ENCODE peak calls at places on chromosomes 11 and 22, in ten cellular contexts. W is RCC 7860; K is kidney; E is Peyer's patch; G is IMR-90; B is stimulated activated CD4-positive, alpha-beta T cell treated with anti-CD3 and anti-CD28 coated beads, Interleukin-2, amount 100 ng/mL, for 48 hours; N is NCI-H2029; R is SHP77; V is suprapubic skin; L is uterus. A is an unnamed sample.
A peak's percentile ranks its signal among the peaks of the same experiment; 100 is the strongest.

GRCh38 chr11:69880041-69880802 is 61.0 kb upstream of the FGF3 start:
- DNase-seq in W (no peak), R (no peak), G (no peak), E (no peak), N (no peak), B (no peak), V (peak; percentile 57), K (peak; percentile 43), L (no peak), A (no peak)

GRCh38 chr11:60389279-60389910 is 6.9 kb upstream of the MS4A14 start:
- DNase-seq in E (peak; percentile 58), W (no peak), G (no peak), V (no peak), R (no peak), N (no peak), L (no peak), B (no peak), K (no peak), A (no peak)

GRCh38 chr22:49763696-49764095 is 64.0 kb downstream of the BRD1 start:
- DNase-seq in L (no peak), G (no peak), W (no peak), B (no peak), K (peak; percentile 54), R (no peak), E (peak; percentile 32), N (no peak), V (peak; percentile 65), A (no peak)

GRCh38 chr11:75625970-75626691 is 42.7 kb downstream of the MAP6 start:
- DNase-seq in V (no peak), W (peak; percentile 48), G (peak; percentile 95), E (no peak), B (no peak), L (no peak), R (peak; percentile 59), K (no peak), N (no peak), A (no peak)

GRCh38 chr22:21726650-21727049 is 8.9 kb downstream of the YPEL1 start:
- DNase-seq in G (no peak), L (no peak), W (no peak), V (no peak), N (no peak), B (peak; percentile 23), R (peak; percentile 72), E (no peak), K (no peak), A (no peak)

GRCh38 chr11:86151188-86152005 is 82.5 kb upstream of the PICALM start:
- DNase-seq in K (peak; percentile 84), L (peak; percentile 23), W (peak; percentile 79), E (no peak), V (no peak), R (no peak), N (no peak), G (peak; percentile 23), B (no peak), A (no peak)

GRCh38 chr11:9104581-9104980 is 13.2 kb upstream of the SCUBE2 start:
- DNase-seq in B (no peak), V (no peak), K (no peak), G (no peak), W (no peak), N (no peak), E (no peak), L (no peak), R (no peak), A (no peak)

GRCh38 chr11:86459682-86460460 is 85.2 kb downstream of the CCDC81 start:
- DNase-seq in N (peak; percentile 42), L (peak; percentile 62), V (no peak), B (no peak), E (no peak), K (no peak), G (peak; percentile 95), W (peak; percentile 86), R (peak; percentile 42), A (peak; percentile 15)

GRCh38 chr22:39706406-39707150 is 136.0 kb downstream of the CACNA1I start:
- DNase-seq in E (no peak), V (no peak), G (no peak), B (no peak), R (no peak), L (no peak), N (no peak), W (no peak), K (no peak), A (no peak)

GRCh38 chr22:17087176-17088131 is 2.7 kb downstream of the IL17RA start:
- DNase-seq in W (peak; percentile 9), R (no peak), K (no peak), E (peak; percentile 52), L (no peak), B (no peak), N (peak; percentile 56), G (peak; percentile 91), V (peak; percentile 58), A (no peak)

GRCh38 chr11:1832181-1832988 is 2.4 kb upstream of the SYT8 start:
- DNase-seq in K (peak; percentile 84), R (no peak), G (no peak), N (peak; percentile 9), L (peak; percentile 55), V (no peak), E (peak; percentile 77), W (no peak), B (peak; percentile 72), A (no peak)

GRCh38 chr11:2781413-2782274 is 81.8 kb upstream of the KCNQ1OT1 start:
- DNase-seq in W (no peak), R (no peak), N (no peak), E (peak; percentile 41), B (no peak), V (peak; percentile 75), K (no peak), L (peak; percentile 11), G (peak; percentile 21), A (no peak)

GRCh38 chr11:69797156-69797555 is 22.0 kb upstream of the FGF4 start:
- DNase-seq in E (no peak), K (no peak), B (no peak), N (no peak), G (no peak), W (no peak), L (no peak), V (no peak), R (no peak), A (no peak)

GRCh38 chr11:30128269-30128932 is 102.4 kb upstream of the FSHB start:
- DNase-seq in K (no peak), R (no peak), W (peak; percentile 6), V (no peak), E (no peak), L (no peak), B (no peak), N (no peak), G (peak; percentile 60), A (peak; percentile 2)

GRCh38 chr22:22391543-22391942 is 117.0 kb downstream of the ZNF280B start:
- DNase-seq in K (no peak), G (no peak), V (no peak), L (no peak), B (no peak), E (no peak), R (no peak), W (no peak), N (no peak), A (no peak)

GRCh38 chr11:44047298-44047697 is 483 bp upstream of the ACCSL start:
- DNase-seq in V (no peak), N (no peak), B (no peak), L (no peak), E (no peak), K (no peak), G (no peak), R (no peak), W (no peak), A (no peak)

GRCh38 chr11:12653729-12654128 is 20.5 kb upstream of the TEAD1 start:
- DNase-seq in G (no peak), E (no peak), W (peak; percentile 16), K (no peak), V (no peak), R (peak; percentile 17), L (no peak), N (no peak), B (no peak), A (no peak)

GRCh38 chr11:1744879-1745700 is 5.3 kb downstream of the IFITM10 start:
- DNase-seq in N (no peak), K (peak; percentile 83), B (no peak), L (no peak), R (no peak), W (no peak), V (peak; percentile 76), G (no peak), E (peak; percentile 40), A (no peak)

GRCh38 chr11:2376751-2377451 is at the start of gene CD81:
- DNase-seq in L (peak; percentile 67), W (no peak), N (no peak), K (peak; percentile 90), V (no peak), G (peak; percentile 33), R (no peak), B (peak; percentile 70), E (peak; percentile 71), A (no peak)

GRCh38 chr11:116078101-116078561 is 573.9 kb upstream of the CADM1 start:
- DNase-seq in V (no peak), W (peak; percentile 4), G (peak; percentile 20), B (no peak), L (no peak), N (no peak), R (peak; percentile 75), E (no peak), K (no peak), A (peak; percentile 52)

GRCh38 chr22:42533638-42533977 is 14.0 kb upstream of the RRP7A start:
- DNase-seq in E (no peak), V (no peak), R (no peak), G (no peak), B (no peak), N (no peak), K (no peak), W (no peak), L (no peak), A (no peak)

GRCh38 chr22:31055322-31056159 is 25.6 kb upstream of the SMTN start:
- DNase-seq in V (peak; percentile 93), W (peak; percentile 78), R (peak; percentile 95), B (no peak), K (peak; percentile 95), G (peak; percentile 99), N (peak; percentile 95), L (peak; percentile 93), E (peak; percentile 80), A (peak; percentile 43)

GRCh38 chr11:22690891-22691290 is 24.5 kb downstream of the GAS2 start:
- DNase-seq in K (no peak), B (no peak), E (no peak), N (no peak), W (no peak), L (no peak), V (no peak), G (no peak), R (no peak), A (no peak)

GRCh38 chr22:20423636-20424511 is 13.8 kb downstream of the SCARF2 start:
- DNase-seq in B (no peak), G (no peak), W (no peak), E (no peak), V (no peak), R (no peak), N (no peak), L (no peak), K (peak; percentile 79), A (no peak)